ENCODE peak calls at places on chromosomes 2 and 18, in six cellular contexts. V is fibroblast of mammary gland, E is choroid plexus epithelial cell, L is OCI-LY7, G is tibial artery, I is astrocyte of the spinal cord. N is an unnamed sample.
A peak's percentile ranks its signal among the peaks of the same experiment; 100 is the strongest.

GRCh38 chr2:38907743-38908562 is 18.3 kb downstream of the ARHGEF33 start:
- DNase-seq in V (peak; percentile 11), E (no peak), L (no peak), G (no peak), I (no peak), N (no peak)

GRCh38 chr2:120736202-120736954 is 710 bp downstream of the GLI2 start:
- DNase-seq in V (no peak), E (no peak), L (no peak), G (no peak), I (peak; percentile 55), N (peak; percentile 55)

GRCh38 chr2:106542730-106543359 is 55.7 kb downstream of the CD8B2 start:
- DNase-seq in V (peak; percentile 46), E (peak; percentile 55), L (peak; percentile 63), G (peak; percentile 66), I (peak; percentile 25), N (peak; percentile 78)

GRCh38 chr2:10285191-10285577 is 17.5 kb upstream of the HPCAL1 start:
- DNase-seq in V (no peak), E (peak; percentile 12), L (no peak), G (no peak), I (no peak), N (no peak)

GRCh38 chr2:38734299-38735058 is 16.7 kb downstream of the SRSF7 start:
- DNase-seq in V (no peak), E (no peak), L (no peak), G (peak; percentile 20), I (no peak), N (no peak)

GRCh38 chr2:3289526-3289925 is 88.1 kb downstream of the EIPR1 start:
- DNase-seq in V (no peak), E (no peak), L (no peak), G (no peak), I (no peak), N (no peak)

GRCh38 chr2:27809761-27810241 is 38.3 kb downstream of the MRPL33 start:
- DNase-seq in V (peak; percentile 95), E (peak; percentile 63), L (no peak), G (no peak), I (peak; percentile 88), N (no peak)

GRCh38 chr18:57519668-57520424 is 66.7 kb downstream of the FECH start:
- DNase-seq in V (no peak), E (no peak), L (no peak), G (no peak), I (no peak), N (no peak)

GRCh38 chr18:11147962-11148654 is 1.3 kb downstream of the PIEZO2 start:
- DNase-seq in V (no peak), E (peak; percentile 31), L (no peak), G (no peak), I (no peak), N (no peak)
- H3K4me3 ChIP-seq in V (no peak overlapping the region), E (peak overlapping the region; percentile 63), L (no peak overlapping the region), G (peak overlapping the region; percentile 60), I (peak overlapping the region; percentile 21), N (no peak overlapping the region)

DNA sequence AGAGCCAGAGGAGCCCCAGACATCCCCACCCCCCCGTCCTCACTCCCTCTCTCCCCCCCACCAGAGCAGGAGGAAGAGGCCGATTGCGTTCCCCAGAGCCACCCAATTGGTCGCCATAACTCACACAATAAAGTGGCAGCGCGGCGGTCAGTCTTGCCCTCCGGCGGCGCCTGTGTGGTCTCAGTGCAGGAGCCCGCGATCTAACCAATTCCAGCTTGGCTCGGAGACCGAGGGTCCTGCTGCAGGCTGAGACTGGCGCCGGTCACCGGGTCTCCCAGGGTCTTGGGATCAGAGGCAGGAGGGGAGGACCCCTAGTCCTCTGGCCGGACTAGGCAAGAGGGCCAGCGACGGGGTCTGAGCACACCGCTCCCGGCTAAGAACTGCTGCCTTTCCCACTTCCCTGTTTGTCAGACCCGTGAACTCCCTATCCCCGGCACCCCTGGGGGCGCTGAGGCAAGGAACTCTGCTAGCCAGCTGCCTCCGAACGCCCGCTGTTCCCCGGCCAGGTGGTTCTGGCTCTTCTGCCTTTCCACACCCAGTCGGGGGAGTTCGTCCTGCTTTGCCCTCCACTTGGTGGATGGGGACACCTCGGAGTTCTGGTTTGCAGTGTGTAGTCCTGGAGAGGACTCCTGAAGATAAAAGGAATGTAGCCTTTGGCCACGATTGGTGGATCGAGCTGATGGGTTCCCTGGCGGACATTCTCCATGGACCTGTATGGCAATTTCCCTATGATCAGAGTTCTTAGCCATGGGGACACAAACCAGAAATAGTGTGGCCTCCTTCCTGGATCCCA is 1.0 kb upstream of the HOXD12 start:
- DNase-seq in V (no peak), E (no peak), L (no peak), G (no peak), I (no peak), N (peak; percentile 56)
- H3K4me3 ChIP-seq in V (no peak overlapping the region), E (no peak overlapping the region), L (no peak overlapping the region), G (no peak overlapping the region), I (no peak overlapping the region), N (peak overlapping the region; percentile 73)

GRCh38 chr2:96509114-96509846 is 4.1 kb upstream of the NEURL3 start:
- DNase-seq in V (peak; percentile 84), E (peak; percentile 91), L (peak; percentile 73), G (peak; percentile 87), I (peak; percentile 79), N (peak; percentile 91)
- H3K4me3 ChIP-seq in V (no peak overlapping the region), E (no peak overlapping the region), L (no peak overlapping the region), G (no peak overlapping the region), I (no peak overlapping the region), N (no peak overlapping the region)

DNA sequence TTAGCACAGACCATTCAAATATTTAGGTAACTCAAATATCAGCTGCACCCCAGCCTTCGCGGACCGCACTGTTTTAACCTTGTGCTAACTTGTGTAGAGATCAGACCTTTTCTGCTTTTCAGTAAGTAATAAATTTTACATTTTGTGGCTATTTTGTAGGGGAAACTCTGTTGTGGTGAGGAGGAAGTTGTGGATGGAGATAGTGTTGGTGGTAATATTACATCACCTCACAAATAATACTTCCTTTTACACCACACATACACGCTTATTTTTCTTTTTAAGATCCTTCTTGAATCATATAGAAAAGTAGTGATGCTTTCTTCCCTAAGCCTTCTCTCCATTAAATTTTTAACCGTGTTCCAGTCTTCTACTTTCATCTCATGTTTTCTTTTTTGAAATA is 919.5 kb upstream of the CDH2 start:
- DNase-seq in V (no peak), E (no peak), L (no peak), G (no peak), I (no peak), N (no peak)
- H3K4me3 ChIP-seq in V (no peak overlapping the region), E (no peak overlapping the region), L (no peak overlapping the region), G (no peak overlapping the region), I (no peak overlapping the region), N (peak overlapping the region; percentile 19)

DNA sequence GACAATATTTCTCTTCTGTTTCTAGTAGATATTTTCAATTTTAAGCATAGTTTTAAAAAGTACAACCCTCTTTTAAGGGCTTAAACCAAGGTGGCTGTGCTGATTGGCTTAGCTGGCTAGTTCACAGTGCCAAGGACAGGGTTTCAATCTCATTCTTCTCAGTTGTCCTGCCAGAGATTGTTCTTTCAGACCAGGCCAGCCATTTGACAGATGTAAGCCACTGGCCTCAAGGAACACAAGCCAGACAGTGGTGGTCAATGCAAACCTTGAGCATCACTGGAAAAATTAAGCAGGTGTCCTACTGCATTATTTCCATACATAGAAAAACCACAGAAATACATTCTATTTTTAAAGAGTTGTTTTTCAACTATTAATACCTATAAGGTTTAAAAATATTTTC is 5.9 kb downstream of the RNF103 start:
- DNase-seq in V (no peak), E (no peak), L (no peak), G (no peak), I (no peak), N (no peak)
- H3K4me3 ChIP-seq in V (no peak overlapping the region), E (no peak overlapping the region), L (no peak overlapping the region), G (no peak overlapping the region), I (no peak overlapping the region), N (no peak overlapping the region)

GRCh38 chr2:107588960-107589542 is 237.6 kb upstream of the RGPD4 start:
- DNase-seq in V (peak; percentile 50), E (peak; percentile 52), L (no peak), G (no peak), I (peak; percentile 58), N (no peak)

GRCh38 chr2:107591541-107591940 is 235.2 kb upstream of the RGPD4 start:
- DNase-seq in V (peak; percentile 9), E (peak; percentile 69), L (no peak), G (no peak), I (peak; percentile 46), N (no peak)

GRCh38 chr2:107584577-107584976 is 242.1 kb upstream of the RGPD4 start:
- DNase-seq in V (peak; percentile 58), E (peak; percentile 69), L (no peak), G (no peak), I (peak; percentile 43), N (no peak)

GRCh38 chr2:107585851-107586250 is 240.8 kb upstream of the RGPD4 start:
- DNase-seq in V (peak; percentile 67), E (peak; percentile 59), L (no peak), G (no peak), I (peak; percentile 54), N (no peak)

GRCh38 chr2:107588181-107588580 is 238.5 kb upstream of the RGPD4 start:
- DNase-seq in V (no peak), E (no peak), L (no peak), G (no peak), I (no peak), N (no peak)
- H3K4me3 ChIP-seq in V (no peak overlapping the region), E (no peak overlapping the region), L (no peak overlapping the region), G (no peak overlapping the region), I (no peak overlapping the region), N (no peak overlapping the region)